ENCODE peak calls at places on chromosomes 16 and 17, in five cellular contexts. One of them, this sample, is unnamed.

GRCh38 chr17:62778990-62779681 is 29.0 kb downstream of the MARCHF10 start:
- DNase-seq in caudate nucleus: no peak
- DNase-seq in breast epithelium: peak
- DNase-seq in uterus: peak
- DNase-seq in CD4-positive, alpha-beta T cell: no peak
- DNase-seq in this sample: no peak

GRCh38 chr17:28946239-28946638 is 5.1 kb downstream of the PHF12 start:
- DNase-seq in CD4-positive, alpha-beta T cell: no peak
- DNase-seq in uterus: no peak
- DNase-seq in breast epithelium: no peak
- DNase-seq in caudate nucleus: no peak
- DNase-seq in this sample: no peak

GRCh38 chr16:83814654-83814985 is 6.8 kb downstream of the HSBP1 start:
- DNase-seq in uterus: no peak
- DNase-seq in caudate nucleus: no peak
- DNase-seq in CD4-positive, alpha-beta T cell: no peak
- DNase-seq in breast epithelium: no peak
- DNase-seq in this sample: no peak

GRCh38 chr16:88349903-88350900 is 32.6 kb upstream of the ZNF469 start:
- DNase-seq in uterus: no peak
- DNase-seq in breast epithelium: no peak
- DNase-seq in CD4-positive, alpha-beta T cell: no peak
- DNase-seq in caudate nucleus: no peak
- DNase-seq in this sample: no peak

GRCh38 chr16:50037791-50038190 is 12.8 kb downstream of the CNEP1R1 start:
- DNase-seq in CD4-positive, alpha-beta T cell: no peak
- DNase-seq in caudate nucleus: no peak
- DNase-seq in uterus: no peak
- DNase-seq in breast epithelium: no peak
- DNase-seq in this sample: no peak

GRCh38 chr17:64318068-64318467 is 55.0 kb upstream of the TEX2 start:
- DNase-seq in uterus: no peak
- DNase-seq in breast epithelium: no peak
- DNase-seq in caudate nucleus: no peak
- DNase-seq in CD4-positive, alpha-beta T cell: no peak
- DNase-seq in this sample: no peak

GRCh38 chr16:10993649-10994048 is 49.3 kb downstream of the CLEC16A start:
- DNase-seq in caudate nucleus: no peak
- DNase-seq in uterus: no peak
- DNase-seq in breast epithelium: no peak
- DNase-seq in CD4-positive, alpha-beta T cell: no peak
- DNase-seq in this sample: no peak

GRCh38 chr17:67772679-67773078 is 52.6 kb upstream of the BPTF start:
- DNase-seq in breast epithelium: no peak
- DNase-seq in CD4-positive, alpha-beta T cell: no peak
- DNase-seq in caudate nucleus: no peak
- DNase-seq in uterus: no peak
- DNase-seq in this sample: no peak

GRCh38 chr17:57357392-57357784 is 101.1 kb downstream of the MSI2 start:
- DNase-seq in CD4-positive, alpha-beta T cell: no peak
- DNase-seq in breast epithelium: peak
- DNase-seq in caudate nucleus: no peak
- DNase-seq in uterus: no peak
- DNase-seq in this sample: peak

GRCh38 chr17:27498615-27499316 is 42.5 kb downstream of the KSR1 start:
- DNase-seq in breast epithelium: no peak
- DNase-seq in CD4-positive, alpha-beta T cell: no peak
- DNase-seq in uterus: no peak
- DNase-seq in caudate nucleus: no peak
- DNase-seq in this sample: no peak
- H3K27ac ChIP-seq in breast epithelium: no peak
- H3K27ac ChIP-seq in CD4-positive, alpha-beta T cell: no peak
- H3K27ac ChIP-seq in uterus: no peak
- H3K27ac ChIP-seq in caudate nucleus: no peak
- H3K27ac ChIP-seq in this sample: peak

DNA sequence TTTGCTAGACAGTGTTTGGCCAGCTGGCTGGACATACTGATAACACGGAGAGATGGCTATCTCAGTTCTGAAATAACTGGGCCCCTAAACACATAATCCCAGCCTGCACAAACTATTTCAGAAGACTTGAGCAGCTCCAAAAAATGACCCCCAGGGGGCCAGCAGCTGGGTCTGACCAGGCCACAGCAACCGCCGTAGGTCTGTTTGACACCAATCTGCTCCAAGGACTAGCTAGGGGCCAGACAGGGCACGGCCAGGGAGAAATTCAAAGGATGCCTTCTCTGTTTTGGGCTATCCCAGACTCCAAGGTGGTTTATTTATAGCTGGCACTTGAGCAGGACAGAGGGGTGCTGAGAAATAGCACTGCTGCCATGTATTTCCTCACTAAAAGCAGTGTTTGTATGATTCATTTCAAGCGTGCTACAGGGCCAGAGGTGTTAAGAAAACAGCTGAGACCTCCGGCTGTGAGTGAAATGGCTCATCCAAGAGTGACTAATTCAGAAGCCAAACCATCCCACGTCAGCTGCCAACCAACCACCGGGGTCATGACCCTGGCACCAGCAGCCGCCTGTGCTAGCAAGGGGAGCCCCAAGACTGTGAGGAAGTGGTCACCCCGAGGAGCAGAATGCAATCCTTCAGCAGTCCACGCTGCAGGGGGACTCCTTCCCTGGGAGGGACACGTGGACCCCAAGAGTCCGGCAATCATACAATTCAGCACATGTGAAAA is 5.7 kb downstream of the GGA2 start:
- DNase-seq in breast epithelium: peak
- DNase-seq in uterus: peak
- DNase-seq in caudate nucleus: no peak
- DNase-seq in CD4-positive, alpha-beta T cell: peak
- DNase-seq in this sample: peak
- H3K27ac ChIP-seq in breast epithelium: peak
- H3K27ac ChIP-seq in uterus: peak
- H3K27ac ChIP-seq in caudate nucleus: peak
- H3K27ac ChIP-seq in CD4-positive, alpha-beta T cell: peak
- H3K27ac ChIP-seq in this sample: no peak

GRCh38 chr17:75507712-75508111 is 7.6 kb downstream of the CASKIN2 start:
- DNase-seq in CD4-positive, alpha-beta T cell: no peak
- DNase-seq in caudate nucleus: no peak
- DNase-seq in breast epithelium: no peak
- DNase-seq in uterus: no peak
- DNase-seq in this sample: peak

GRCh38 chr17:75509528-75510258 is 5.6 kb downstream of the CASKIN2 start:
- DNase-seq in uterus: no peak
- DNase-seq in caudate nucleus: no peak
- DNase-seq in CD4-positive, alpha-beta T cell: no peak
- DNase-seq in breast epithelium: no peak
- DNase-seq in this sample: no peak

GRCh38 chr17:75506888-75507287 is 8.4 kb downstream of the CASKIN2 start:
- DNase-seq in breast epithelium: no peak
- DNase-seq in caudate nucleus: no peak
- DNase-seq in uterus: no peak
- DNase-seq in CD4-positive, alpha-beta T cell: no peak
- DNase-seq in this sample: no peak

GRCh38 chr17:75508122-75508719 is 7.1 kb downstream of the CASKIN2 start:
- DNase-seq in caudate nucleus: no peak
- DNase-seq in breast epithelium: no peak
- DNase-seq in CD4-positive, alpha-beta T cell: no peak
- DNase-seq in uterus: no peak
- DNase-seq in this sample: peak

DNA sequence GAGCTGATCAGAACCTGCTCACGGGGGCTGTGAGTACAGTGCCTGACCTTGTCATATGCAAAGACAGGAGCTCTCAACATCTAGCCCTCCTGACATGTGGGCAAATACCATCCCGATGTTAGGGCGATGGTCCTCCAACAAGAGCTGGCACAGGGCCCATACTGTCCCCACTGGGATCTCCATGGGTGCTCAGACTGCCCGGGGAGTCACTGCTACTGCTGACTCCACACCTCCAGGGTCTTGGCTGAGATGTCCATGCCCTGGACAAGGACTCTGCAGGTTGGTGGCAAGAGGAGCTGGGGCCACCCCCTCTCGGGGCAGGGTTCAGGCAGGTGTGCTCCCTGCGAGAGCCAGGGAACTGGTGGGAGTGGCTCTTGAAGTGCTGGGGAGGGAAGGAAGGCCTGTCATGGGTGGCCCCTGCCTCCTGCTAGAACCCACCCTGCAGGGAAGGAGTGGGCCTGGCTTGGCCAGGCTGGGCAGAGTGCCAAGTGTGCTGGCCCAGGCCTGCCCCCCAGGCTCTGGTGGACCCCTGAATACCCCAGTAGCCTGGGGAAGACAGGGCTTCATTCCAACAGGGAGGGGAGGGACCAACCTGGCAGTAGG is 6.4 kb downstream of the CASKIN2 start:
- DNase-seq in caudate nucleus: no peak
- DNase-seq in CD4-positive, alpha-beta T cell: no peak
- DNase-seq in breast epithelium: no peak
- DNase-seq in uterus: no peak
- DNase-seq in this sample: no peak
- H3K27ac ChIP-seq in caudate nucleus: peak
- H3K27ac ChIP-seq in CD4-positive, alpha-beta T cell: no peak
- H3K27ac ChIP-seq in breast epithelium: peak
- H3K27ac ChIP-seq in uterus: peak
- H3K27ac ChIP-seq in this sample: peak

DNA sequence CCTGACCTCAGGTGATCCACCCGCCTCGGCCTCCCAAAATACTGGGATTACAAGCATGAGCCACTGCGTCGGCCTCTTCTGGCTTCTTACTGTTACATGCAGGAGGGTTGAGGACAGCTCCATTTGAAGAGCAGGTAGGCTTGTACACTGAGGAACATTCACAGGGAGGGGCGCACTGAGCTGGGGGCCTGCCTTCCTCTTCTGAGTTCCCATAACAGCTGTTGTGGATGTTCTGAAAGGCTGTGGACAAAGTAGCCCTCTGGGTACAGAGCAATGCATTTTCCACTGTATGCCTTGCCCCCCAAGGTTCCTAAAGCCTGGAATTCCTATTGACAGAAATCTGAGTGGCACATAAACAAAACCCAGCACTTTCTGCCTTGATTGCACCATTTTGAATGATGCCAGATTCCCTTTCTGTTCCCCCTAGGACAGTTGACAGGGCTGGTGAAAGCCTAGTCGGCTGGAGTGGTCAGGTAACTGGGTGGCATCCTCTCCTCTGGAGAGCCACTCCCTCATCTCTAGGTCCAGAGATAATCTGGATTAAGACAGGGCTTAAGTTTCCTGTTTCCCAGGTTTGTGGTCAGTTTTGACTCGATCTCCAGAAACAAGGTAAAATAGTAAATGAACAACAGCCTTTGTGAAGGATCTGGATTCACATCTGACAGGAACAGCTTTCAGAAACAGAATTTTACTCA is 1.4 kb upstream of the CDK5R1 start:
- DNase-seq in uterus: no peak
- DNase-seq in CD4-positive, alpha-beta T cell: no peak
- DNase-seq in breast epithelium: no peak
- DNase-seq in caudate nucleus: no peak
- DNase-seq in this sample: no peak
- H3K27ac ChIP-seq in uterus: peak
- H3K27ac ChIP-seq in CD4-positive, alpha-beta T cell: peak
- H3K27ac ChIP-seq in breast epithelium: no peak
- H3K27ac ChIP-seq in caudate nucleus: peak
- H3K27ac ChIP-seq in this sample: peak

GRCh38 chr16:80433617-80434016 is 107.2 kb upstream of the DYNLRB2 start:
- DNase-seq in caudate nucleus: no peak
- DNase-seq in CD4-positive, alpha-beta T cell: no peak
- DNase-seq in uterus: no peak
- DNase-seq in breast epithelium: no peak
- DNase-seq in this sample: no peak
- H3K27ac ChIP-seq in caudate nucleus: no peak
- H3K27ac ChIP-seq in CD4-positive, alpha-beta T cell: no peak
- H3K27ac ChIP-seq in uterus: no peak
- H3K27ac ChIP-seq in breast epithelium: no peak
- H3K27ac ChIP-seq in this sample: no peak

DNA sequence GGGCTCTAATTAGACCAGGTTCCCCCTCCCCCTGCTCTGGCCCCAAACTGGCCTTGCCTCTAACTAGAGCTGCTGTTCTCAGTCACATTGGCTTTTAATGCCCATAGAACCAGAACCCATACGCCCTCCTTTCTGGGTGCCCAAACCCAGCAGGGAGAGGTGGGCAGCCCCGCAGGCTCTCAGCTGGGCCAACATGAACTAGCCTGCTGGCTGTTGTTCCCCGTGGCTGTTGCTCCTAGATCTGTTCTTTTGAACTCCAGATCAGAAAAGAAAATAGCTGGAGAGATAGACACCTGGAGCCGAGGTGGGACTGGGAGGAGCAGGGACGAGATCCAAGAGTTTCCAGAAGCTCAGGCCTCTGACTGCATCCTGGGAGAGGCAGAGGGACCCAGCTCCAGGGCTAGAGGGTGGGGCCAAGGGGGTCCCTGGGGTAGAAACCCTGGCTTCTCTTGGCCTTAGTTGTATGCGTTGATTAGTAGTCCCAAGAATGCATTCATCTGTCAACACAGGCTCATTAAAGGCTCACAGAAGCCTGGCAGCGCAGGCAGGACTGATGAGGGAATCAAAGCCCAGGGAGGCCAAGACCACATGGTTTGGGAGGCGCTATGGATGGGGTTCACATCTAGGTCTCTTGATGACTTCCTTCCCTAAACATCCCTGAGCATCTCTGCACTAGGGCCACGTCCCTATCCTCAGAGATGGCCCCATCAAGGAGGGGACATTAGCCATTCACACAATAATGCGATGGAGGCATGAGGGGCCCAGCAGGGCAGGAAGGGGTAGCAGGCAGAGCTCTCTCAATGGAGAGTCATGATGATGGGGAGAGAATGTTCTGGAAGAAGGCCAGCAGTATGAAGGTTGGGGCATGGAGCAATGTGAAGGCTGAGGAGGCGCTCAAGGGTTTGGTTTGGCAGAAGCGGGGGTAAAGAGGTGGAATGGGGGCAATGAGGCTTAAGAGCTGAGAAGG is 1.3 kb upstream of the CPSF4L start:
- DNase-seq in breast epithelium: no peak
- DNase-seq in caudate nucleus: no peak
- DNase-seq in CD4-positive, alpha-beta T cell: no peak
- DNase-seq in uterus: no peak
- DNase-seq in this sample: no peak
- H3K27ac ChIP-seq in breast epithelium: peak
- H3K27ac ChIP-seq in caudate nucleus: peak
- H3K27ac ChIP-seq in CD4-positive, alpha-beta T cell: no peak
- H3K27ac ChIP-seq in uterus: no peak
- H3K27ac ChIP-seq in this sample: peak

GRCh38 chr17:82593590-82594087 is 54.6 kb downstream of the WDR45B start:
- DNase-seq in breast epithelium: no peak
- DNase-seq in CD4-positive, alpha-beta T cell: no peak
- DNase-seq in uterus: no peak
- DNase-seq in caudate nucleus: no peak
- DNase-seq in this sample: no peak
- H3K27ac ChIP-seq in breast epithelium: peak
- H3K27ac ChIP-seq in CD4-positive, alpha-beta T cell: peak
- H3K27ac ChIP-seq in uterus: peak
- H3K27ac ChIP-seq in caudate nucleus: peak
- H3K27ac ChIP-seq in this sample: peak

This sample was measured in substantia nigra.